ENCODE peak calls at places on chromosome 20, in ten cellular contexts. F is RWPE2; H is aorta; D is heart right ventricle; O is spleen; K is CD4-positive, alpha-beta T cell; C is ascending aorta; U is left ventricle myocardium inferior; N is breast epithelium; M is SJSA1. T is an unnamed sample.
A peak's percentile ranks its signal among the peaks of the same experiment; 100 is the strongest.

GRCh38 chr20:51609251-51609650 is 66.7 kb upstream of the NFATC2 start:
- DNase-seq in M (no peak), O (no peak), D (no peak), U (no peak), F (no peak), K (no peak), H (no peak), C (no peak), N (no peak), T (no peak)

GRCh38 chr20:12984863-12985262 is 23.9 kb upstream of the SPTLC3 start:
- DNase-seq in C (no peak), M (no peak), D (no peak), F (no peak), N (no peak), K (no peak), H (no peak), O (no peak), U (no peak), T (no peak)

GRCh38 chr20:13580725-13581124 is 58.0 kb downstream of the TASP1 start:
- DNase-seq in H (no peak), M (no peak), N (no peak), U (no peak), K (no peak), F (no peak), D (no peak), O (no peak), C (no peak), T (no peak)

GRCh38 chr20:561437-562231 is 18.0 kb upstream of the CSNK2A1 start:
- DNase-seq in D (peak; percentile 37), U (peak; percentile 56), K (peak; percentile 4), M (peak; percentile 44), O (no peak), H (peak; percentile 63), N (peak; percentile 61), C (peak; percentile 68), F (no peak), T (peak; percentile 45)

GRCh38 chr20:8367679-8368078 is 235.6 kb downstream of the PLCB1 start:
- DNase-seq in U (no peak), D (no peak), C (no peak), M (no peak), F (no peak), K (no peak), N (no peak), H (no peak), O (no peak), T (no peak)

GRCh38 chr20:16062661-16063591 is 510.3 kb downstream of the KIF16B start:
- DNase-seq in H (no peak), C (no peak), U (no peak), M (no peak), D (no peak), N (no peak), K (no peak), O (no peak), F (no peak), T (no peak)

GRCh38 chr20:25224941-25225340 is 22.9 kb upstream of the PYGB start:
- DNase-seq in F (no peak), O (peak; percentile 68), M (no peak), N (no peak), C (peak; percentile 61), K (no peak), U (no peak), H (no peak), D (no peak), T (no peak)

GRCh38 chr20:15346657-15347280 is 1009.4 kb upstream of the FLRT3 start:
- DNase-seq in C (no peak), K (no peak), M (no peak), U (no peak), D (no peak), H (no peak), N (no peak), F (no peak), O (no peak), T (no peak)

GRCh38 chr20:53828673-53829085 is 235.0 kb upstream of the ZNF217 start:
- DNase-seq in U (no peak), F (no peak), D (no peak), H (no peak), O (no peak), M (peak; percentile 96), N (no peak), C (peak; percentile 75), K (no peak), T (no peak)

GRCh38 chr20:9407805-9408421 is 106.5 kb upstream of the LAMP5 start:
- DNase-seq in C (peak; percentile 78), D (no peak), N (peak; percentile 53), O (no peak), M (peak; percentile 71), H (peak; percentile 47), K (peak; percentile 15), F (no peak), U (no peak), T (peak; percentile 5)

GRCh38 chr20:63055575-63056235 is 48.9 kb upstream of the BHLHE23 start:
- DNase-seq in K (no peak), C (peak; percentile 52), F (peak; percentile 78), N (peak; percentile 34), H (peak; percentile 26), D (peak; percentile 7), M (no peak), O (peak; percentile 66), U (peak; percentile 8), T (no peak)

GRCh38 chr20:17841751-17842191 is 126.8 kb downstream of the SNX5 start:
- DNase-seq in K (no peak), C (peak; percentile 76), N (no peak), D (peak; percentile 44), M (peak; percentile 39), U (peak; percentile 67), O (no peak), F (no peak), H (peak; percentile 62), T (no peak)

GRCh38 chr20:19079536-19080299 is 132.7 kb upstream of the SLC24A3 start:
- DNase-seq in M (no peak), H (no peak), N (no peak), D (no peak), K (no peak), C (no peak), F (no peak), O (no peak), U (no peak), T (no peak)

GRCh38 chr20:63224272-63225081 is 8.5 kb upstream of the YTHDF1 start:
- DNase-seq in K (no peak), H (peak; percentile 52), U (peak; percentile 60), C (no peak), M (peak; percentile 79), F (no peak), D (peak; percentile 62), N (no peak), O (no peak), T (no peak)

GRCh38 chr20:23362392-23363256 is 642 bp downstream of the GZF1 start:
- DNase-seq in C (peak; percentile 74), H (peak; percentile 73), O (no peak), M (no peak), K (no peak), D (no peak), F (no peak), U (peak; percentile 51), N (no peak), T (no peak)

GRCh38 chr20:10005885-10006284 is 28.9 kb upstream of the ANKEF1 start:
- DNase-seq in M (no peak), N (no peak), K (no peak), C (no peak), F (no peak), O (no peak), D (no peak), H (no peak), U (no peak), T (no peak)

GRCh38 chr20:31475032-31475431 is at the start of the genes DEFB124 and REM1:
- DNase-seq in O (no peak), H (peak; percentile 76), D (peak; percentile 72), F (peak; percentile 80), C (peak; percentile 77), K (no peak), U (peak; percentile 59), N (no peak), M (no peak), T (no peak)
- H3K27ac ChIP-seq in O (no peak within 1 kb of the TSS), H (no peak within 1 kb of the TSS), D (peak within 1 kb of the TSS; percentile 89), F (no peak within 1 kb of the TSS), C (peak within 1 kb of the TSS; percentile 82), K (no peak within 1 kb of the TSS), U (peak within 1 kb of the TSS; percentile 74), N (peak within 1 kb of the TSS; percentile 48), M (no peak within 1 kb of the TSS), T (no peak within 1 kb of the TSS)

GRCh38 chr20:50304501-50304856 is 113.8 kb downstream of the CEBPB start:
- DNase-seq in U (peak; percentile 84), K (no peak), H (peak; percentile 76), F (peak; percentile 68), C (no peak), N (no peak), M (no peak), D (peak; percentile 82), O (peak; percentile 63), T (no peak)
- H3K27ac ChIP-seq in U (peak overlapping the region; percentile 93), K (no peak overlapping the region), H (no peak overlapping the region), F (peak overlapping the region; percentile 80), C (peak overlapping the region; percentile 73), N (peak overlapping the region; percentile 91), M (peak overlapping the region; percentile 24), D (peak overlapping the region; percentile 96), O (no peak overlapping the region), T (peak overlapping the region; percentile 22)

DNA sequence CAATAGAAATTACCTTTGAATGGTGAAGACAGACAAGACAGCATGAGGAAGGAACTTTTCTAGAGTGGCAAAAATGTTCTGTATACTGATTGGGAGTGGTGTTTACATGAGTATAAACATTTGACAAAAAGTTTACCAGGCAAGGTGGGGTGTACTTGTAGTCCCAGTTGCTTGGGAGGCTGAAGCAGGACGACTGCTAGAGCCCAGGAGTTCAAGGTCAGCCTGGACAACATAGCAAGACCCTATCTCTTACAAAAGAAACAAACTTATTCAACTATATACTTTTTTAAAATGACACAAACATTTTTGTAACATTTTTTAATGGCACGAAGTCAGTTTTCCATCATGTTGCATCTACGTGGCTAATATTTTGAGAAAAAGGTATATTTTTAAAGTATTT is 40.5 kb downstream of the ZHX3 start:
- DNase-seq in U (no peak), N (no peak), H (no peak), C (no peak), O (no peak), F (no peak), M (no peak), K (no peak), D (no peak), T (no peak)
- H3K27ac ChIP-seq in U (peak overlapping the region; percentile 78), N (peak overlapping the region; percentile 23), H (peak overlapping the region; percentile 5), C (peak overlapping the region; percentile 71), O (no peak overlapping the region), F (no peak overlapping the region), M (no peak overlapping the region), K (no peak overlapping the region), D (peak overlapping the region; percentile 65), T (no peak overlapping the region)

DNA sequence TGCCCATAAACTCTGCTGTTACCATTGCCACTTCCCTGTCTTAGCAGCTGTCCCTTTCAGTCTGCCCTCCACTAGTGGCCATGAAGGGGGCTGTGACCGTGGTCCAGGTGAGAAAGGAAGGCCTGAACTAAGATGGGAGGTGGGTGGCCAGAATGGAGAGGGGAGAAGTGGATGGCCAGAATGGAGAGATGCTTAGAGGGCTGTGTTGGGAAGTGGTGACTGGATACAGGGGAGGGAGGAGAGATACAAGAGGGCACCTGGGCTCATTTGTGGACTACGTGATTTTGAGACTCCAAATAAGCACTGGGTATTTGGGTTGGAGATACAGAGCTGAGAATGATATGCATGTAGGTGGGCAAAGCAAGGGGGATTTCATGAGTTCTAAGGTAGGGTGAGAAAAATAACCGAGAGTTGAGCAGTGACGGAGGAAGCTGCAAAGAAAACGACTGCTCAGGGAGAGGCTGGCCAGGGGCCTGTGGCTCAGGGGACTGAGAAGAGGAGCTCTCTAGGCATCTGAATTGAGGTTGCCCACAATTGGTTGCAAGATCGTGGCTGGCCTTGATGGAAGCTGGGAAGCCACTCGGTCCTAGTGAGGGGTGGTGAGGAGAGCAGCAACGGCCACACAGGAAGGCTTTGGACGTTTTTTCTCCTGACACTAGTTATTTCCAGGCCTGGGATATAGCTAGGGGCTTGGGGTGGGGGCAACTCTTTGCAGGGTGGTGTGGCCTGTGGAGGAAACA is 36.9 kb downstream of the PANK2 start:
- DNase-seq in C (no peak), H (no peak), O (no peak), F (no peak), M (no peak), K (no peak), D (no peak), U (no peak), N (no peak), T (no peak)
- H3K27ac ChIP-seq in C (no peak overlapping the region), H (no peak overlapping the region), O (no peak overlapping the region), F (peak overlapping the region; percentile 1), M (no peak overlapping the region), K (peak overlapping the region; percentile 10), D (no peak overlapping the region), U (no peak overlapping the region), N (no peak overlapping the region), T (no peak overlapping the region)

T was measured in substantia nigra.